ENCODE peak calls at places on chromosomes 11 and 22, in four cellular contexts. One of them, this sample, is unnamed.

GRCh38 chr11:29051935-29052334 is 943.7 kb downstream of the METTL15 start:
- DNase-seq in brain microvascular endothelial cell: no peak
- DNase-seq in chondrocyte: no peak
- DNase-seq in glutamatergic neuron: no peak
- DNase-seq in this sample: no peak

GRCh38 chr11:100734743-100735527 is 47.8 kb downstream of the ARHGAP42 start:
- DNase-seq in brain microvascular endothelial cell: no peak
- DNase-seq in chondrocyte: no peak
- DNase-seq in glutamatergic neuron: no peak
- DNase-seq in this sample: no peak

GRCh38 chr22:42842658-42843370 is 14.3 kb downstream of the ARFGAP3 start:
- DNase-seq in brain microvascular endothelial cell: peak
- DNase-seq in chondrocyte: no peak
- DNase-seq in glutamatergic neuron: no peak
- DNase-seq in this sample: no peak

GRCh38 chr11:40186401-40187091 is 1272.9 kb downstream of the LRRC4C start:
- DNase-seq in brain microvascular endothelial cell: no peak
- DNase-seq in chondrocyte: no peak
- DNase-seq in glutamatergic neuron: no peak
- DNase-seq in this sample: no peak

GRCh38 chr11:43924112-43924855 is 18.2 kb upstream of the C11orf96 start:
- DNase-seq in brain microvascular endothelial cell: no peak
- DNase-seq in chondrocyte: no peak
- DNase-seq in glutamatergic neuron: no peak
- DNase-seq in this sample: no peak

GRCh38 chr11:72008728-72009127 is 10.0 kb downstream of the IL18BP start:
- DNase-seq in brain microvascular endothelial cell: no peak
- DNase-seq in chondrocyte: no peak
- DNase-seq in glutamatergic neuron: no peak
- DNase-seq in this sample: no peak

GRCh38 chr22:28181332-28181731 is 262.3 kb upstream of the PITPNB start:
- DNase-seq in brain microvascular endothelial cell: no peak
- DNase-seq in chondrocyte: no peak
- DNase-seq in glutamatergic neuron: no peak
- DNase-seq in this sample: no peak

GRCh38 chr22:24592846-24593809 is at the start of gene LRRC75B:
- DNase-seq in brain microvascular endothelial cell: peak
- DNase-seq in chondrocyte: no peak
- DNase-seq in glutamatergic neuron: peak
- DNase-seq in this sample: peak

GRCh38 chr11:109320595-109320994 is 101.4 kb upstream of the C11orf87 start:
- DNase-seq in brain microvascular endothelial cell: peak
- DNase-seq in chondrocyte: no peak
- DNase-seq in glutamatergic neuron: no peak
- DNase-seq in this sample: no peak

GRCh38 chr11:97722065-97722464 is 1298.7 kb upstream of the CNTN5 start:
- DNase-seq in brain microvascular endothelial cell: peak
- DNase-seq in chondrocyte: no peak
- DNase-seq in glutamatergic neuron: no peak
- DNase-seq in this sample: no peak

GRCh38 chr11:114180301-114181055 is 115.7 kb upstream of the NNMT start:
- DNase-seq in brain microvascular endothelial cell: no peak
- DNase-seq in chondrocyte: no peak
- DNase-seq in glutamatergic neuron: no peak
- DNase-seq in this sample: no peak

GRCh38 chr22:37972527-37972926 is 11.8 kb downstream of the SOX10 start:
- DNase-seq in brain microvascular endothelial cell: no peak
- DNase-seq in chondrocyte: peak
- DNase-seq in glutamatergic neuron: no peak
- DNase-seq in this sample: no peak

GRCh38 chr11:76770642-76771445 is 12.3 kb upstream of the TSKU start:
- DNase-seq in brain microvascular endothelial cell: peak
- DNase-seq in chondrocyte: no peak
- DNase-seq in glutamatergic neuron: no peak
- DNase-seq in this sample: no peak

GRCh38 chr11:57476883-57477506 is 16.7 kb downstream of the RTN4RL2 start:
- DNase-seq in brain microvascular endothelial cell: no peak
- DNase-seq in chondrocyte: no peak
- DNase-seq in glutamatergic neuron: peak
- DNase-seq in this sample: no peak
- TF ChIP-seq CTCF in brain microvascular endothelial cell: peak
- TF ChIP-seq CTCF in chondrocyte: peak
- TF ChIP-seq CTCF in glutamatergic neuron: peak
- TF ChIP-seq CTCF in this sample: no peak

GRCh38 chr11:27619039-27619438 is 81.2 kb downstream of the BDNF start:
- DNase-seq in brain microvascular endothelial cell: no peak
- DNase-seq in chondrocyte: no peak
- DNase-seq in glutamatergic neuron: no peak
- DNase-seq in this sample: no peak
- TF ChIP-seq CTCF in brain microvascular endothelial cell: no peak
- TF ChIP-seq CTCF in chondrocyte: no peak
- TF ChIP-seq CTCF in glutamatergic neuron: no peak
- TF ChIP-seq CTCF in this sample: no peak

GRCh38 chr22:48504519-48505140 is 1323.0 kb downstream of the BRD1 start:
- DNase-seq in brain microvascular endothelial cell: no peak
- DNase-seq in chondrocyte: peak
- DNase-seq in glutamatergic neuron: no peak
- DNase-seq in this sample: no peak
- TF ChIP-seq CTCF in brain microvascular endothelial cell: no peak
- TF ChIP-seq CTCF in chondrocyte: no peak
- TF ChIP-seq CTCF in glutamatergic neuron: no peak
- TF ChIP-seq CTCF in this sample: no peak

GRCh38 chr22:40653361-40653760 is 16.8 kb upstream of the MRTFA start:
- DNase-seq in brain microvascular endothelial cell: no peak
- DNase-seq in chondrocyte: no peak
- DNase-seq in glutamatergic neuron: no peak
- DNase-seq in this sample: no peak

GRCh38 chr22:40651563-40652501 is 15.3 kb upstream of the MRTFA start:
- DNase-seq in brain microvascular endothelial cell: peak
- DNase-seq in chondrocyte: peak
- DNase-seq in glutamatergic neuron: no peak
- DNase-seq in this sample: peak

GRCh38 chr22:40651057-40651456 is 14.5 kb upstream of the MRTFA start:
- DNase-seq in brain microvascular endothelial cell: no peak
- DNase-seq in chondrocyte: no peak
- DNase-seq in glutamatergic neuron: no peak
- DNase-seq in this sample: no peak

DNA sequence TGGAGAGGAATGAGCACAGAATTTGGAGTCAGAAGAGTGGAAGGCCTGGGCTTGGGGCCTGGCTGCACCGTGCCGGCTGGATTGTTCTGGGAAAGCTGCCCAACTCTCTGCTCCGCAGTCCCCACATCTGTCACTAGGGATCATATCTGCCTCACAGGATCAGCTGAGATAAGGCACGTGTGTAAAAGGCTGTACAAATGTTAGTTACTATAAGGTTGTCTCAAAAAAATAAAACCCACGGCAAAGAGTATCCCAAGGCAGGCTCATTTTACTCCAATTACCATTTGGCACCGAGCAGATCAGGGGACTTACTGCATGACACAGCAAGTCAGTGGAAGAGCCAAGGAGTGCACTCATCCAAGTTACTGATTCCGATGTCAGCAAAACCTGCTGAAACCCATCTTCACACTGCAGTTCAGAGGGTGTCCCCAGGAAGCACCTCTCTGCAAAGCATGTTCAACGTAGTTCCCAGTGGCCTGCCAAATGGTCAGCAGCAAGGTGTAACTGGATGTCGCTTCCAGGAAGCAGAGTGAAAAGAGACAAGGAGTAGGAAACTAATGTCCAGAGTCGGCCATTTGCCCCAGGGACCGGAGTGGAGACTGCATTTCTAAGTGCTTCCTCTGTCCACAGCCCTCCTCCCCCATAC is 18.1 kb upstream of the MRTFA start:
- DNase-seq in brain microvascular endothelial cell: peak
- DNase-seq in chondrocyte: no peak
- DNase-seq in glutamatergic neuron: peak
- DNase-seq in this sample: no peak
- TF ChIP-seq CTCF in brain microvascular endothelial cell: peak
- TF ChIP-seq CTCF in chondrocyte: peak
- TF ChIP-seq CTCF in glutamatergic neuron: no peak
- TF ChIP-seq CTCF in this sample: peak

DNA sequence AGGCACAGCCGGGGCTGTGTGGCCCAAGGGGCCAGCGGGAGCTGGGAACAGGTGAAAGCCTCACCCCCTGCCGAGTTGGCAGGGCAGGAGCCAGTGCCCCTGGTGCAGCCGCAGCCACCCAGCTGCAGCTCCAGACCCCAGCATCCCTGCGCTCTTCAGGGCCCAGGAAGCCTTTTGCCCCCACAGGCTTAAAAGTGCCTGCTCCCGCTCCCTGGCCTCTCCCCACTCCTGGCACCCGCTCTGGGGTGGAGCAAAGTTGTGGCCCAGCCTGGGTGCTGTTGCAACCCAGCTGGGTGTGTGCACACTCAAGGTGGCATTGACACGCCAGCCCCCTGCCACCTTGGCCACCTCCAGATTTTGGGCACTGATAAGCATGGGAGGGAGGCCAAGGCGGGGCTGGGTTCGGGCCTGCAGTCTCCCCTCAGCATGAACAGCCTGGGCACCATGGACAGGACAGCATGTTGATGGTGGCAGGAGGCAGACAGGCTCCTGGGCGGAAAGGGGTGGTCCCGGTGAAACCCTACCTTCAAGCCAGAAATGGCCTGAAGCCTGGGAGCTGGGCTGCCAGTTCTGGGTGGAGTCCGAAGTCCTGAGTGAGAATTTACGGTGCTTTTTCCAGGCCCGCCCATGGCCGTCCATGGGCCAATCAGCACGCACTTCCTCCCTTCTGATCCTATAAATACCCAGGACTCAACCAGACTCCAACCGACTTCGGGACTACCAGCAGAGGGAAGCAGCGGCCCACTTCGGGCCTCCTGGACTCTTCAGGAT is 23.5 kb upstream of the RNASEH2C start:
- DNase-seq in brain microvascular endothelial cell: no peak
- DNase-seq in chondrocyte: no peak
- DNase-seq in glutamatergic neuron: peak
- DNase-seq in this sample: no peak
- TF ChIP-seq CTCF in brain microvascular endothelial cell: peak
- TF ChIP-seq CTCF in chondrocyte: peak
- TF ChIP-seq CTCF in glutamatergic neuron: no peak
- TF ChIP-seq CTCF in this sample: peak

GRCh38 chr11:104154296-104154695 is 9.7 kb downstream of the PDGFD start:
- DNase-seq in brain microvascular endothelial cell: no peak
- DNase-seq in chondrocyte: no peak
- DNase-seq in glutamatergic neuron: no peak
- DNase-seq in this sample: no peak

GRCh38 chr11:104152941-104153340 is 11.0 kb downstream of the PDGFD start:
- DNase-seq in brain microvascular endothelial cell: no peak
- DNase-seq in chondrocyte: no peak
- DNase-seq in glutamatergic neuron: no peak
- DNase-seq in this sample: no peak

GRCh38 chr11:104148074-104148473 is 15.9 kb downstream of the PDGFD start:
- DNase-seq in brain microvascular endothelial cell: peak
- DNase-seq in chondrocyte: no peak
- DNase-seq in glutamatergic neuron: no peak
- DNase-seq in this sample: no peak

GRCh38 chr11:104148696-104149095 is 15.3 kb downstream of the PDGFD start:
- DNase-seq in brain microvascular endothelial cell: no peak
- DNase-seq in chondrocyte: no peak
- DNase-seq in glutamatergic neuron: no peak
- DNase-seq in this sample: no peak

GRCh38 chr11:104151404-104152204 is 12.3 kb downstream of the PDGFD start:
- DNase-seq in brain microvascular endothelial cell: no peak
- DNase-seq in chondrocyte: no peak
- DNase-seq in glutamatergic neuron: no peak
- DNase-seq in this sample: no peak
- TF ChIP-seq CTCF in brain microvascular endothelial cell: peak
- TF ChIP-seq CTCF in chondrocyte: peak
- TF ChIP-seq CTCF in glutamatergic neuron: peak
- TF ChIP-seq CTCF in this sample: peak

DNA sequence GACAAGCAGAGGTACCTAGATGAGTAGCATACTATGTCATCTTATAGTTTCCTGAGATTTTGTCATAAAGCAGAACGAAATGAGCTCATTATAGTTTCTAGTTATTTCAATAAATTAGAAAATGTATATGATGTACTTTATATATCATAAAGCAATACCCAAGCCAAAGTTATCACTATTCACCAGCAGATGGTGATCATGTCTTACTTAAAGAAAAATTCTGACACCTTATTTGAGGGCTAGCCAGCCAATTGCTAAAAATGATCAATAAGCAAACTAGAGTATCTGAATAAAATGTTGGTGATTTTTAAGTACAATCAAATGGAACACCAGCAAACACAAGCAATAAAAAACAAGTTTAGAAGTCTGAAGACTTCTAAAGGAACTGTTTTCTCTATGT is 44.1 kb downstream of the RSF1 start:
- DNase-seq in brain microvascular endothelial cell: no peak
- DNase-seq in chondrocyte: no peak
- DNase-seq in glutamatergic neuron: no peak
- DNase-seq in this sample: no peak
- TF ChIP-seq CTCF in brain microvascular endothelial cell: peak
- TF ChIP-seq CTCF in chondrocyte: peak
- TF ChIP-seq CTCF in glutamatergic neuron: no peak
- TF ChIP-seq CTCF in this sample: peak

DNA sequence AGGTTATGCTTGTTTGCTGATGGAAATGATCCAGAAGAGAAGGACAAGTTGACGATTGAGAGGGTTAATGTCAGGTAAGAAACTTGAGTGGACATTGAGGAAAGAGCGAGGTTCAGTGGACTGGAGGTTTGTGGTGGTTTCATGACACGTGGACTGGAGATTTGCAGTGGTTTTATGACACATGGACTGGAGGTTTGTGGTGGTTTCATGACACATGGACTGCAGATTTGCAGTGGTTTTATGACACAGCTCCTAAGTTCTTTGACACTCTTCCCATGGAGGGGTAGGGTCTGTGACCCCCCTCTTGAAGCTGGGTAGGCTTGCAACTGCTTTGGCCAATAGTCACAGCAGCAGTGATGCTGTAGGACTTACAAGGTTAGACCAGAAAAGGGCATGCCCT is 5.4 kb upstream of the MAPK8IP2 start:
- DNase-seq in brain microvascular endothelial cell: no peak
- DNase-seq in chondrocyte: no peak
- DNase-seq in glutamatergic neuron: no peak
- DNase-seq in this sample: no peak
- TF ChIP-seq CTCF in brain microvascular endothelial cell: no peak
- TF ChIP-seq CTCF in chondrocyte: no peak
- TF ChIP-seq CTCF in glutamatergic neuron: no peak
- TF ChIP-seq CTCF in this sample: no peak

This sample was measured in D721Med.